ENCODE peak calls at places on chromosomes 3 and 15, in seven cellular contexts. I is OCI-LY7; G is testis; Q is naive thymus-derived CD4-positive, alpha-beta T cell; W is Caco-2; X is psoas muscle; L is IMR-90. Z is an unnamed sample. For H3K9me3, the result is how much of the 10 kb centered on the place peaks cover.

GRCh38 chr3:186208328-186208989 is 99.6 kb upstream of the ETV5 start:
- DNase-seq in W (no peak), L (no peak), X (no peak), I (peak), Q (no peak), G (no peak), Z (no peak)

GRCh38 chr3:13215940-13216546 is 142.8 kb upstream of the IQSEC1 start:
- DNase-seq in G (no peak), I (no peak), L (peak), X (peak), Q (no peak), W (no peak), Z (no peak)

GRCh38 chr15:76259392-76259791 is 51.9 kb downstream of the ETFA start:
- DNase-seq in G (no peak), I (no peak), L (no peak), W (no peak), X (no peak), Q (no peak), Z (no peak)

GRCh38 chr15:81160312-81161214 is 26.5 kb downstream of the CFAP161 start:
- DNase-seq in X (peak), G (peak), Q (no peak), L (peak), W (no peak), I (no peak), Z (no peak)

GRCh38 chr3:173932624-173933023 is 535.1 kb downstream of the NLGN1 start:
- DNase-seq in G (no peak), W (no peak), Q (no peak), X (no peak), I (no peak), L (peak), Z (no peak)

GRCh38 chr3:40615110-40615915 is 90.6 kb downstream of the ZNF621 start:
- DNase-seq in X (no peak), W (no peak), I (no peak), G (no peak), Q (no peak), L (no peak), Z (no peak)

GRCh38 chr3:122101646-122102045 is 46.5 kb downstream of the CD86 start:
- DNase-seq in L (peak), W (peak), X (no peak), I (peak), Q (no peak), G (no peak), Z (no peak)

GRCh38 chr3:112531358-112531781 is 30.4 kb downstream of the ATG3 start:
- DNase-seq in L (peak), I (peak), Q (no peak), X (no peak), W (no peak), G (no peak), Z (peak)

GRCh38 chr3:57803647-57804081 is 47.6 kb downstream of the SLMAP start:
- DNase-seq in L (peak), X (no peak), Q (no peak), W (peak), I (no peak), G (no peak), Z (no peak)

GRCh38 chr3:20043825-20044224 is 3.6 kb downstream of the KAT2B start:
- DNase-seq in L (no peak), I (no peak), X (no peak), W (no peak), G (no peak), Q (no peak), Z (peak)

GRCh38 chr3:150090877-150091276 is 120.2 kb upstream of the PFN2 start:
- DNase-seq in X (no peak), W (no peak), L (peak), Q (no peak), I (no peak), G (no peak), Z (no peak)

GRCh38 chr3:119042162-119042561 is 7.5 kb upstream of the IGSF11 start:
- DNase-seq in X (no peak), W (no peak), G (no peak), Q (no peak), L (no peak), I (no peak), Z (no peak)

GRCh38 chr15:62648954-62649353 is 393.6 kb upstream of the TPM1 start:
- DNase-seq in G (peak), L (no peak), I (peak), Q (no peak), W (peak), X (no peak), Z (no peak)

GRCh38 chr3:142053244-142053643 is 96.1 kb downstream of the TFDP2 start:
- DNase-seq in X (no peak), Q (no peak), W (no peak), I (no peak), L (no peak), G (no peak), Z (no peak)

GRCh38 chr3:127711021-127711420 is 38.3 kb downstream of the ABTB1 start:
- DNase-seq in Q (no peak), G (no peak), I (no peak), X (no peak), W (no peak), L (no peak), Z (no peak)

GRCh38 chr15:41183580-41183979 is 47.0 kb downstream of the EXD1 start:
- DNase-seq in W (no peak), X (no peak), Q (no peak), L (peak), I (no peak), G (no peak), Z (no peak)

GRCh38 chr3:20057612-20058180 is 17.4 kb downstream of the KAT2B start:
- DNase-seq in W (no peak), I (no peak), G (no peak), X (no peak), L (no peak), Q (no peak), Z (no peak)

GRCh38 chr3:32712506-32713055 is 27.6 kb downstream of the CNOT10 start:
- DNase-seq in G (no peak), W (no peak), I (no peak), L (no peak), X (no peak), Q (no peak), Z (no peak)

GRCh38 chr3:125128861-125129501 is 73.2 kb upstream of the HEG1 start:
- DNase-seq in Q (no peak), I (no peak), X (no peak), G (no peak), W (peak), L (peak), Z (no peak)

DNA sequence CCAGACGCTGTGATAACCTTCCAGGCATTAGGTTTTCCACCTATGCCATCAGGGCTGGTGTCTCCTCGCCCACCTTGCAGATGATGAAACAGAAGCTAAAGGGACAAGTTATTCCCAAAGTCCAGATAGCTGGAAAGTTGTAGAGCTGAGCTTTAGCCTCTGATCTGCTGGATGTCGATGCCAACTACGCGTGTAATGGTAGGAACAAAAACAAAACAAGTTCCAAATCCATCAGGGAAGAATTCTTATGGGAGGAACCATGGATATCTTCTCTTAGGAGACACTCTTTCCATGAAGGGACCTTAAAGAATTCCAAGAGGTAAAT is 28.1 kb upstream of the RHO start:
- DNase-seq in I (no peak), W (no peak), Q (no peak), G (no peak), X (no peak), L (no peak), Z (no peak)
- H3K9me3 ChIP-seq in I (under half), W (under half), Q (under half), G (under half), X (under half), L (under half), Z (under half)

GRCh38 chr15:27495963-27496459 is 525.0 kb downstream of the GABRG3 start:
- DNase-seq in Q (no peak), W (no peak), L (no peak), X (no peak), I (no peak), G (no peak), Z (no peak)
- H3K9me3 ChIP-seq in Q (under half), W (under half), L (under half), X (under half), I (under half), G (under half), Z (under half)

GRCh38 chr3:30702038-30702437 is 95.6 kb downstream of the TGFBR2 start:
- DNase-seq in X (no peak), Q (no peak), W (no peak), I (no peak), L (no peak), G (no peak), Z (no peak)

GRCh38 chr3:30699927-30700326 is 93.5 kb downstream of the TGFBR2 start:
- DNase-seq in X (no peak), Q (no peak), I (no peak), W (no peak), G (no peak), L (no peak), Z (no peak)

GRCh38 chr3:30704931-30705890 is 98.8 kb downstream of the TGFBR2 start:
- DNase-seq in Q (no peak), L (no peak), I (no peak), G (no peak), W (no peak), X (no peak), Z (no peak)

GRCh38 chr3:30700702-30701321 is 94.4 kb downstream of the TGFBR2 start:
- DNase-seq in X (no peak), W (no peak), I (no peak), Q (no peak), L (no peak), G (no peak), Z (no peak)

GRCh38 chr3:30702521-30703404 is 96.4 kb downstream of the TGFBR2 start:
- DNase-seq in G (no peak), L (no peak), Q (no peak), X (no peak), W (no peak), I (no peak), Z (no peak)
- H3K9me3 ChIP-seq in G (under half), L (under half), Q (under half), X (under half), W (under half), I (under half), Z (under half)

DNA sequence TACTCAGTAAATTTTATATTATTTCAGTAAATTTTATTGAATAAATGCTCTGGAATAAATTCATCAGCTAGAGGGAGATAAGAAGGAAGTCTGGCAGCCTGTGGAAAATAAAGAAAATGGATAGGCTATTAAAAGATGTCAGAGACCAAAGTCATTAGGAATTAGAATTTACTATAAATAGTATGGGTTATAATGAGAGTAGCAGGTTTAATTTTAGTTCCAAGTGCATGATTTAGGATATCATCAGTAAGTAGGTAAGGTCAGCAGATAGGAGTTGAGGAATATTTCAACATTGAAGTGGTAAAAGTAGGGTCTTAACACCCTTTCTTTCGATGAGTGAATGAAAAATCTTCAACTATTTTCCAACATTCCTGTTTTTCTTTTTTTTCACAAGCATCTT is 64.6 kb downstream of the SNRPN start:
- DNase-seq in Q (no peak), X (no peak), W (no peak), G (no peak), L (no peak), I (no peak), Z (no peak)
- H3K9me3 ChIP-seq in Q (under half), X (half or more), W (under half), G (under half), L (under half), I (under half), Z (under half)

GRCh38 chr15:95235033-95235432 is 1003.7 kb downstream of the MCTP2 start:
- DNase-seq in L (no peak), I (no peak), W (no peak), Q (no peak), X (no peak), G (no peak), Z (no peak)
- H3K9me3 ChIP-seq in L (under half), I (under half), W (under half), Q (under half), X (under half), G (under half), Z (under half)